ENCODE peak calls at places on chromosomes 16 and 17, in eight cellular contexts. One of them, this sample, is unnamed.

GRCh38 chr17:62754696-62755095 is 53.4 kb downstream of the MARCHF10 start:
- DNase-seq in HL-60: no peak
- DNase-seq in upper lobe of right lung: no peak
- DNase-seq in colonic mucosa: no peak
- DNase-seq in mucosa of descending colon: no peak
- DNase-seq in HFF-Myc: no peak
- DNase-seq in CD8-positive, alpha-beta T cell: no peak
- DNase-seq in GM12865: no peak
- DNase-seq in this sample: no peak

GRCh38 chr17:77185137-77185536 is 44.4 kb downstream of the SEC14L1 start:
- DNase-seq in HL-60: no peak
- DNase-seq in upper lobe of right lung: no peak
- DNase-seq in colonic mucosa: no peak
- DNase-seq in mucosa of descending colon: no peak
- DNase-seq in HFF-Myc: no peak
- DNase-seq in CD8-positive, alpha-beta T cell: no peak
- DNase-seq in GM12865: no peak
- DNase-seq in this sample: no peak

GRCh38 chr17:48483471-48484131 is 47.2 kb downstream of the HOXB1 start:
- DNase-seq in HL-60: peak
- DNase-seq in upper lobe of right lung: no peak
- DNase-seq in colonic mucosa: no peak
- DNase-seq in mucosa of descending colon: peak
- DNase-seq in HFF-Myc: peak
- DNase-seq in CD8-positive, alpha-beta T cell: no peak
- DNase-seq in GM12865: peak
- DNase-seq in this sample: no peak

GRCh38 chr16:80691111-80691761 is 113.2 kb downstream of the CDYL2 start:
- DNase-seq in HL-60: no peak
- DNase-seq in upper lobe of right lung: no peak
- DNase-seq in colonic mucosa: no peak
- DNase-seq in mucosa of descending colon: no peak
- DNase-seq in HFF-Myc: no peak
- DNase-seq in CD8-positive, alpha-beta T cell: no peak
- DNase-seq in GM12865: no peak
- DNase-seq in this sample: no peak

GRCh38 chr16:77711775-77712174 is 10.5 kb upstream of the NUDT7 start:
- DNase-seq in HL-60: no peak
- DNase-seq in upper lobe of right lung: no peak
- DNase-seq in colonic mucosa: peak
- DNase-seq in mucosa of descending colon: peak
- DNase-seq in HFF-Myc: no peak
- DNase-seq in CD8-positive, alpha-beta T cell: no peak
- DNase-seq in GM12865: no peak
- DNase-seq in this sample: peak

GRCh38 chr16:88363239-88363891 is 19.4 kb upstream of the ZNF469 start:
- DNase-seq in HL-60: no peak
- DNase-seq in upper lobe of right lung: no peak
- DNase-seq in colonic mucosa: no peak
- DNase-seq in mucosa of descending colon: no peak
- DNase-seq in HFF-Myc: no peak
- DNase-seq in CD8-positive, alpha-beta T cell: no peak
- DNase-seq in GM12865: peak
- DNase-seq in this sample: no peak

GRCh38 chr17:2690165-2691068 is 21.1 kb downstream of the CLUH start:
- DNase-seq in HL-60: no peak
- DNase-seq in upper lobe of right lung: peak
- DNase-seq in colonic mucosa: peak
- DNase-seq in mucosa of descending colon: no peak
- DNase-seq in HFF-Myc: no peak
- DNase-seq in CD8-positive, alpha-beta T cell: no peak
- DNase-seq in GM12865: no peak
- DNase-seq in this sample: no peak

GRCh38 chr16:9384141-9384540 is 292.7 kb downstream of the HAPSTR1 start:
- DNase-seq in HL-60: no peak
- DNase-seq in upper lobe of right lung: no peak
- DNase-seq in colonic mucosa: no peak
- DNase-seq in mucosa of descending colon: no peak
- DNase-seq in HFF-Myc: no peak
- DNase-seq in CD8-positive, alpha-beta T cell: no peak
- DNase-seq in GM12865: no peak
- DNase-seq in this sample: no peak

GRCh38 chr17:78375401-78376079 is 2.9 kb upstream of the PGS1 start:
- DNase-seq in HL-60: peak
- DNase-seq in upper lobe of right lung: peak
- DNase-seq in colonic mucosa: peak
- DNase-seq in mucosa of descending colon: no peak
- DNase-seq in HFF-Myc: no peak
- DNase-seq in CD8-positive, alpha-beta T cell: no peak
- DNase-seq in GM12865: no peak
- DNase-seq in this sample: no peak

GRCh38 chr17:82957961-82958491 is 118.2 kb upstream of the ZNF750 start:
- DNase-seq in HL-60: no peak
- DNase-seq in upper lobe of right lung: peak
- DNase-seq in colonic mucosa: no peak
- DNase-seq in mucosa of descending colon: no peak
- DNase-seq in HFF-Myc: no peak
- DNase-seq in CD8-positive, alpha-beta T cell: no peak
- DNase-seq in GM12865: no peak
- DNase-seq in this sample: no peak

GRCh38 chr17:29155966-29156338 is 24.2 kb downstream of the MYO18A start:
- DNase-seq in HL-60: no peak
- DNase-seq in upper lobe of right lung: no peak
- DNase-seq in colonic mucosa: no peak
- DNase-seq in mucosa of descending colon: peak
- DNase-seq in HFF-Myc: no peak
- DNase-seq in CD8-positive, alpha-beta T cell: no peak
- DNase-seq in GM12865: no peak
- DNase-seq in this sample: no peak

GRCh38 chr16:76456016-76456415 is 178.8 kb downstream of the CNTNAP4 start:
- DNase-seq in HL-60: no peak
- DNase-seq in upper lobe of right lung: no peak
- DNase-seq in colonic mucosa: no peak
- DNase-seq in mucosa of descending colon: peak
- DNase-seq in HFF-Myc: no peak
- DNase-seq in CD8-positive, alpha-beta T cell: no peak
- DNase-seq in GM12865: no peak
- DNase-seq in this sample: no peak

GRCh38 chr17:60039096-60039495 is 39.6 kb downstream of the HEATR6 start:
- DNase-seq in HL-60: no peak
- DNase-seq in upper lobe of right lung: no peak
- DNase-seq in colonic mucosa: no peak
- DNase-seq in mucosa of descending colon: no peak
- DNase-seq in HFF-Myc: no peak
- DNase-seq in CD8-positive, alpha-beta T cell: no peak
- DNase-seq in GM12865: no peak
- DNase-seq in this sample: no peak

GRCh38 chr16:69555437-69555836 is 10.3 kb upstream of the NFAT5 start:
- DNase-seq in HL-60: peak
- DNase-seq in upper lobe of right lung: no peak
- DNase-seq in colonic mucosa: no peak
- DNase-seq in mucosa of descending colon: no peak
- DNase-seq in HFF-Myc: no peak
- DNase-seq in CD8-positive, alpha-beta T cell: no peak
- DNase-seq in GM12865: peak
- DNase-seq in this sample: no peak

GRCh38 chr17:9768381-9768934 is 22.9 kb downstream of the DHRS7C start:
- DNase-seq in HL-60: no peak
- DNase-seq in upper lobe of right lung: no peak
- DNase-seq in colonic mucosa: no peak
- DNase-seq in mucosa of descending colon: peak
- DNase-seq in HFF-Myc: peak
- DNase-seq in CD8-positive, alpha-beta T cell: no peak
- DNase-seq in GM12865: peak
- DNase-seq in this sample: no peak

GRCh38 chr16:88705076-88705684 is 1.0 kb downstream of the RNF166 start:
- DNase-seq in HL-60: no peak
- DNase-seq in upper lobe of right lung: no peak
- DNase-seq in colonic mucosa: no peak
- DNase-seq in mucosa of descending colon: no peak
- DNase-seq in HFF-Myc: no peak
- DNase-seq in CD8-positive, alpha-beta T cell: no peak
- DNase-seq in GM12865: no peak
- DNase-seq in this sample: no peak

GRCh38 chr17:39746145-39746461 is 8.4 kb downstream of the GRB7 start:
- DNase-seq in HL-60: no peak
- DNase-seq in upper lobe of right lung: no peak
- DNase-seq in colonic mucosa: no peak
- DNase-seq in mucosa of descending colon: no peak
- DNase-seq in HFF-Myc: no peak
- DNase-seq in CD8-positive, alpha-beta T cell: no peak
- DNase-seq in GM12865: no peak
- DNase-seq in this sample: no peak

DNA sequence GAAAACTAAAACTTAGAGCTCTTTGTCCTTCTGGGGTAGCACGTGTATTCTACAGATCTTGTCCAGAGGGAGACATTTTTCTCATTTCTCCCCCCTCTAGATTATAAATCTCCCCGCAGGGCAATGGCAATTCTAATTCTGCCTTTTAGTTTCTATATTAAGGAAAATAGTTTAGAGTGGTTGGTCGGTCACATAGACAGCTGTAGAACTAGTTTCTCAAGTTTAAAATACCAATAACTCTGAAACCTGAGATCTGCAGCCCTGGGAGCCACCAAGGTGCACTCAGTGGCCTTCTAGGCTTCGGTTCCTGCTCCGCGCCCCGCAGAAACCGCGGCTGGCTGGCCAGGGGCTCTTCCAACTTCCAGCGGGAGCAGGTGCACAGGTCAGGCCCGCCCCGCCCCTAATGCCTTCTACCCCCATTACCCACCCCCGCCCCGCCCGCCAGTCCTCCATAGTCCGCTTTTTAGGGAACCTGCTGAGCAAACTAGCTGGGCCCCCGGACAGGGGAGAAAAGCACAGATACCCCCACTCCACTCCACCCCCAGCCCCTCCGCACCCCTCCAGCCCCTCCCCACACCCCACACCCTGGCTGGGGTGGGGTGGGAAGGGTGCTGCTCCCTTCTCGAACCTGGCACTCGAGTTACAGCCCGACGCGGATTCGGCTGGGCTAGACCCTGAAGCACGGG is 432 bp downstream of the SLFN11 start:
- DNase-seq in HL-60: no peak
- DNase-seq in upper lobe of right lung: peak
- DNase-seq in colonic mucosa: peak
- DNase-seq in mucosa of descending colon: peak
- DNase-seq in HFF-Myc: no peak
- DNase-seq in CD8-positive, alpha-beta T cell: no peak
- DNase-seq in GM12865: peak
- DNase-seq in this sample: no peak
- H3K4me3 ChIP-seq in HL-60: peak
- H3K4me3 ChIP-seq in upper lobe of right lung: peak
- H3K4me3 ChIP-seq in colonic mucosa: peak
- H3K4me3 ChIP-seq in mucosa of descending colon: peak
- H3K4me3 ChIP-seq in HFF-Myc: peak
- H3K4me3 ChIP-seq in CD8-positive, alpha-beta T cell: peak
- H3K4me3 ChIP-seq in GM12865: peak
- H3K4me3 ChIP-seq in this sample: peak

GRCh38 chr17:49764559-49765180 is 739 bp upstream of the FAM117A start:
- DNase-seq in HL-60: no peak
- DNase-seq in upper lobe of right lung: no peak
- DNase-seq in colonic mucosa: no peak
- DNase-seq in mucosa of descending colon: no peak
- DNase-seq in HFF-Myc: no peak
- DNase-seq in CD8-positive, alpha-beta T cell: no peak
- DNase-seq in GM12865: no peak
- DNase-seq in this sample: no peak

GRCh38 chr17:49760909-49761558 is 2.9 kb downstream of the FAM117A start:
- DNase-seq in HL-60: no peak
- DNase-seq in upper lobe of right lung: no peak
- DNase-seq in colonic mucosa: no peak
- DNase-seq in mucosa of descending colon: no peak
- DNase-seq in HFF-Myc: no peak
- DNase-seq in CD8-positive, alpha-beta T cell: no peak
- DNase-seq in GM12865: no peak
- DNase-seq in this sample: no peak

GRCh38 chr17:49762148-49762941 is 1.6 kb downstream of the FAM117A start:
- DNase-seq in HL-60: no peak
- DNase-seq in upper lobe of right lung: no peak
- DNase-seq in colonic mucosa: no peak
- DNase-seq in mucosa of descending colon: no peak
- DNase-seq in HFF-Myc: no peak
- DNase-seq in CD8-positive, alpha-beta T cell: no peak
- DNase-seq in GM12865: no peak
- DNase-seq in this sample: no peak

GRCh38 chr17:49763735-49764558 is at the start of gene FAM117A:
- DNase-seq in HL-60: peak
- DNase-seq in upper lobe of right lung: peak
- DNase-seq in colonic mucosa: peak
- DNase-seq in mucosa of descending colon: peak
- DNase-seq in HFF-Myc: peak
- DNase-seq in CD8-positive, alpha-beta T cell: peak
- DNase-seq in GM12865: peak
- DNase-seq in this sample: peak

GRCh38 chr17:49766918-49767530 is 3.1 kb upstream of the FAM117A start:
- DNase-seq in HL-60: no peak
- DNase-seq in upper lobe of right lung: no peak
- DNase-seq in colonic mucosa: no peak
- DNase-seq in mucosa of descending colon: no peak
- DNase-seq in HFF-Myc: no peak
- DNase-seq in CD8-positive, alpha-beta T cell: no peak
- DNase-seq in GM12865: no peak
- DNase-seq in this sample: no peak
- H3K4me3 ChIP-seq in HL-60: no peak
- H3K4me3 ChIP-seq in upper lobe of right lung: no peak
- H3K4me3 ChIP-seq in colonic mucosa: no peak
- H3K4me3 ChIP-seq in mucosa of descending colon: no peak
- H3K4me3 ChIP-seq in HFF-Myc: no peak
- H3K4me3 ChIP-seq in CD8-positive, alpha-beta T cell: no peak
- H3K4me3 ChIP-seq in GM12865: no peak
- H3K4me3 ChIP-seq in this sample: no peak

DNA sequence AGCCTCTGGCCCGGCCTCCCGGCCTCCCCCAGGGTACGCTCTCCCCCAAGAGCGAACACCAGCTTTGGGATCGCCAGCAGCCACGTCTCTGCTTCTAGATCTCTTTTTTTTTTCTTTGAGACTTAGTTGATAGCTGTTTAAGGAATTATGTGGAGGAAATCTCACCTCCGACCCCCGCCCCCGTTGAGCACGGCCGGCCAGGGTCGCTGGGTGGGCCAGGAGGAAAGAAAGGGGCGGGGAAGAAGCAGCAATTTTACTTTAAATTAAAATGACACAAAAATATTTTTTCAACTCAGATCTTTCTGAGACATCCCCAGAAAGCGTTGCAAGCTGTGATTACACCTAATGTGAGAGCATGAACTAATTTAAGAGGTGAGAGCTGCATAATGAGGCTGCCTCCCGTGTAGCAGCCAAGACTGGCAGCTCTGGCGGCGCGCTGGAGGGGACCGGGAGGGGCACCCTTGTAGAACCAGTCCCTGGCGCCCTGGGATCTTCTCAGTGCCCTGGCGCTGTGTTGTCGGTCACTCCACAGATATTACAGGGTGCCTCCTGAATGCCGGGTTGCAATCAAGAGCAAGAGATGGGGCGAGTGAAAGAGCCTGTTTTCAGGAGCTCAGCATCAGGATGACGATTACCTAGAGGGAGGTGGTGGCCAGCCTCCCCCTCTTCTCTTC is 1.9 kb upstream of the CBLN1 start:
- DNase-seq in HL-60: no peak
- DNase-seq in upper lobe of right lung: no peak
- DNase-seq in colonic mucosa: no peak
- DNase-seq in mucosa of descending colon: no peak
- DNase-seq in HFF-Myc: no peak
- DNase-seq in CD8-positive, alpha-beta T cell: no peak
- DNase-seq in GM12865: no peak
- DNase-seq in this sample: peak
- H3K4me3 ChIP-seq in HL-60: no peak
- H3K4me3 ChIP-seq in upper lobe of right lung: no peak
- H3K4me3 ChIP-seq in colonic mucosa: no peak
- H3K4me3 ChIP-seq in mucosa of descending colon: no peak
- H3K4me3 ChIP-seq in HFF-Myc: no peak
- H3K4me3 ChIP-seq in CD8-positive, alpha-beta T cell: no peak
- H3K4me3 ChIP-seq in GM12865: no peak
- H3K4me3 ChIP-seq in this sample: peak

GRCh38 chr17:79811036-79811887 is 14.4 kb upstream of the CBX8 start:
- DNase-seq in HL-60: no peak
- DNase-seq in upper lobe of right lung: no peak
- DNase-seq in colonic mucosa: no peak
- DNase-seq in mucosa of descending colon: no peak
- DNase-seq in HFF-Myc: no peak
- DNase-seq in CD8-positive, alpha-beta T cell: no peak
- DNase-seq in GM12865: peak
- DNase-seq in this sample: no peak
- H3K4me3 ChIP-seq in HL-60: no peak
- H3K4me3 ChIP-seq in upper lobe of right lung: no peak
- H3K4me3 ChIP-seq in colonic mucosa: no peak
- H3K4me3 ChIP-seq in mucosa of descending colon: no peak
- H3K4me3 ChIP-seq in HFF-Myc: no peak
- H3K4me3 ChIP-seq in CD8-positive, alpha-beta T cell: no peak
- H3K4me3 ChIP-seq in GM12865: no peak
- H3K4me3 ChIP-seq in this sample: no peak